ENCODE peak calls at places on chromosomes 3 and 15, in nine cellular contexts. One of them, this sample, is unnamed.

GRCh38 chr3:38519000-38519399 is 22.9 kb downstream of the EXOG start:
- DNase-seq in GM19239: no peak
- DNase-seq in NCI-H1092: no peak
- DNase-seq in putamen: no peak
- DNase-seq in breast epithelium: no peak
- DNase-seq in left lung: no peak
- DNase-seq in osteocyte: no peak
- DNase-seq in SHP77: no peak
- DNase-seq in ecto neural progenitor cell: no peak
- DNase-seq in this sample: no peak

GRCh38 chr3:70982274-70982673 is 601.3 kb downstream of the FOXP1 start:
- DNase-seq in osteocyte: no peak
- DNase-seq in ecto neural progenitor cell: no peak
- DNase-seq in left lung: no peak
- DNase-seq in GM19239: no peak
- DNase-seq in NCI-H1092: no peak
- DNase-seq in breast epithelium: no peak
- DNase-seq in putamen: no peak
- DNase-seq in SHP77: no peak
- DNase-seq in this sample: no peak

GRCh38 chr15:70140543-70141375 is 43.0 kb upstream of the TLE3 start:
- DNase-seq in breast epithelium: no peak
- DNase-seq in ecto neural progenitor cell: no peak
- DNase-seq in NCI-H1092: no peak
- DNase-seq in putamen: no peak
- DNase-seq in SHP77: peak
- DNase-seq in GM19239: peak
- DNase-seq in osteocyte: no peak
- DNase-seq in left lung: peak
- DNase-seq in this sample: peak

GRCh38 chr3:29764603-29765254 is 483.9 kb downstream of the RBMS3 start:
- DNase-seq in breast epithelium: no peak
- DNase-seq in GM19239: no peak
- DNase-seq in NCI-H1092: peak
- DNase-seq in ecto neural progenitor cell: no peak
- DNase-seq in left lung: no peak
- DNase-seq in SHP77: peak
- DNase-seq in putamen: peak
- DNase-seq in osteocyte: no peak
- DNase-seq in this sample: no peak

GRCh38 chr3:27127195-27127594 is 242.0 kb downstream of the NEK10 start:
- DNase-seq in left lung: no peak
- DNase-seq in NCI-H1092: no peak
- DNase-seq in osteocyte: no peak
- DNase-seq in ecto neural progenitor cell: no peak
- DNase-seq in breast epithelium: no peak
- DNase-seq in putamen: no peak
- DNase-seq in SHP77: no peak
- DNase-seq in GM19239: no peak
- DNase-seq in this sample: no peak

GRCh38 chr15:86165263-86166204 is 85.9 kb downstream of the AGBL1 start:
- DNase-seq in NCI-H1092: no peak
- DNase-seq in breast epithelium: no peak
- DNase-seq in putamen: peak
- DNase-seq in left lung: no peak
- DNase-seq in osteocyte: no peak
- DNase-seq in ecto neural progenitor cell: no peak
- DNase-seq in SHP77: no peak
- DNase-seq in GM19239: no peak
- DNase-seq in this sample: no peak

GRCh38 chr15:73994419-73994883 is at the start of gene PML:
- DNase-seq in putamen: peak
- DNase-seq in breast epithelium: peak
- DNase-seq in osteocyte: peak
- DNase-seq in ecto neural progenitor cell: peak
- DNase-seq in GM19239: peak
- DNase-seq in NCI-H1092: peak
- DNase-seq in left lung: peak
- DNase-seq in SHP77: peak
- DNase-seq in this sample: peak

GRCh38 chr15:44194397-44195150 is 497 bp downstream of the FRMD5 start:
- DNase-seq in SHP77: peak
- DNase-seq in NCI-H1092: peak
- DNase-seq in left lung: peak
- DNase-seq in ecto neural progenitor cell: no peak
- DNase-seq in putamen: no peak
- DNase-seq in breast epithelium: no peak
- DNase-seq in osteocyte: no peak
- DNase-seq in GM19239: no peak
- DNase-seq in this sample: peak

GRCh38 chr3:44241706-44242105 is at the start of gene TOPAZ1:
- DNase-seq in putamen: no peak
- DNase-seq in GM19239: no peak
- DNase-seq in osteocyte: no peak
- DNase-seq in SHP77: no peak
- DNase-seq in left lung: no peak
- DNase-seq in breast epithelium: no peak
- DNase-seq in NCI-H1092: no peak
- DNase-seq in ecto neural progenitor cell: no peak
- DNase-seq in this sample: no peak

GRCh38 chr15:76431936-76432335 is 95.4 kb downstream of the ISL2 start:
- DNase-seq in breast epithelium: no peak
- DNase-seq in osteocyte: no peak
- DNase-seq in GM19239: no peak
- DNase-seq in NCI-H1092: no peak
- DNase-seq in left lung: no peak
- DNase-seq in SHP77: no peak
- DNase-seq in ecto neural progenitor cell: peak
- DNase-seq in putamen: no peak
- DNase-seq in this sample: no peak

GRCh38 chr3:195556390-195556789 is 13.3 kb upstream of the PPP1R2 start:
- DNase-seq in SHP77: peak
- DNase-seq in putamen: peak
- DNase-seq in left lung: no peak
- DNase-seq in NCI-H1092: no peak
- DNase-seq in breast epithelium: no peak
- DNase-seq in ecto neural progenitor cell: no peak
- DNase-seq in osteocyte: no peak
- DNase-seq in GM19239: no peak
- DNase-seq in this sample: no peak

GRCh38 chr3:69352305-69353087 is 33.4 kb downstream of the FRMD4B start:
- DNase-seq in breast epithelium: no peak
- DNase-seq in GM19239: no peak
- DNase-seq in NCI-H1092: no peak
- DNase-seq in ecto neural progenitor cell: no peak
- DNase-seq in putamen: no peak
- DNase-seq in SHP77: no peak
- DNase-seq in left lung: no peak
- DNase-seq in osteocyte: no peak
- DNase-seq in this sample: no peak

GRCh38 chr15:70494861-70495571 is 268.3 kb downstream of the UACA start:
- DNase-seq in ecto neural progenitor cell: peak
- DNase-seq in osteocyte: no peak
- DNase-seq in left lung: no peak
- DNase-seq in putamen: no peak
- DNase-seq in NCI-H1092: no peak
- DNase-seq in SHP77: no peak
- DNase-seq in GM19239: no peak
- DNase-seq in breast epithelium: no peak
- DNase-seq in this sample: no peak

GRCh38 chr3:156643729-156644389 is 30.5 kb upstream of the TIPARP start:
- DNase-seq in left lung: no peak
- DNase-seq in SHP77: no peak
- DNase-seq in ecto neural progenitor cell: no peak
- DNase-seq in NCI-H1092: no peak
- DNase-seq in osteocyte: no peak
- DNase-seq in GM19239: peak
- DNase-seq in breast epithelium: no peak
- DNase-seq in putamen: peak
- DNase-seq in this sample: no peak